ENCODE peak calls at places on chromosomes 3 and 15, in six cellular contexts. Z is stimulated activated CD4-positive, alpha-beta T cell treated with anti-CD3 and anti-CD28 coated beads, Interleukin-15, amount 100 ng/mL, for 1 hour; Q is HL-60; J is COLO829; Y is GM04504; D is HuH-7. P is an unnamed sample.

GRCh38 chr3:24149032-24149431 is 203.9 kb downstream of the NR1D2 start:
- DNase-seq in Z (no peak), Q (no peak), J (no peak), Y (no peak), D (no peak), P (no peak)

GRCh38 chr3:130243808-130244207 is 101.7 kb upstream of the COL6A5 start:
- DNase-seq in Z (no peak), Q (no peak), J (no peak), Y (no peak), D (no peak), P (no peak)

GRCh38 chr3:152857082-152857481 is 22.2 kb downstream of the P2RY1 start:
- DNase-seq in Z (no peak), Q (no peak), J (no peak), Y (no peak), D (no peak), P (no peak)

GRCh38 chr15:50241684-50242450 is 23.7 kb downstream of the HDC start:
- DNase-seq in Z (no peak), Q (no peak), J (no peak), Y (peak; percentile 43), D (no peak), P (no peak)

GRCh38 chr15:98729446-98730042 is 81.2 kb downstream of the IGF1R start:
- DNase-seq in Z (no peak), Q (no peak), J (no peak), Y (no peak), D (no peak), P (no peak)

GRCh38 chr15:90402230-90402629 is 14.2 kb downstream of the IQGAP1 start:
- DNase-seq in Z (no peak), Q (no peak), J (peak; percentile 71), Y (peak; percentile 65), D (no peak), P (no peak)

GRCh38 chr15:83248151-83248851 is 36.2 kb downstream of the BNC1 start:
- DNase-seq in Z (no peak), Q (peak; percentile 12), J (no peak), Y (peak; percentile 46), D (peak; percentile 21), P (peak; percentile 34)

GRCh38 chr15:89766357-89767311 is 9.5 kb upstream of the MESP2 start:
- DNase-seq in Z (no peak), Q (no peak), J (no peak), Y (no peak), D (no peak), P (no peak)

GRCh38 chr3:153043729-153044314 is 118.2 kb upstream of the RAP2B start:
- DNase-seq in Z (no peak), Q (no peak), J (no peak), Y (no peak), D (no peak), P (no peak)